ENCODE peak calls at places on chromosome 1, in six cellular contexts. X, Z, H, G, E and J are unnamed samples.

GRCh38 chr1:81808760-81809159 is 8.0 kb downstream of the ADGRL2 start:
- DNase-seq in X (no peak), Z (no peak), E (peak), G (no peak), H (no peak), J (no peak)

GRCh38 chr1:209983953-209984352 is 45.9 kb downstream of the SYT14 start:
- DNase-seq in G (no peak), X (no peak), Z (no peak), E (no peak), H (no peak), J (no peak)

GRCh38 chr1:118914379-118915161 is 73.6 kb downstream of the TBX15 start:
- DNase-seq in G (no peak), E (peak), H (no peak), X (peak), Z (no peak), J (no peak)

GRCh38 chr1:212981025-212981495 is 30.7 kb downstream of the VASH2 start:
- DNase-seq in Z (peak), G (no peak), H (no peak), E (no peak), X (no peak), J (no peak)

GRCh38 chr1:1118011-1118892 is 2.4 kb upstream of the C1orf159 start:
- DNase-seq in E (no peak), H (no peak), G (no peak), Z (no peak), X (no peak), J (no peak)

GRCh38 chr1:6485140-6485936 is 6.1 kb downstream of the PLEKHG5 start:
- DNase-seq in X (no peak), G (no peak), Z (peak), H (no peak), E (no peak), J (no peak)

GRCh38 chr1:170805957-170806662 is 129.2 kb upstream of the MROH9 start:
- DNase-seq in X (no peak), E (no peak), Z (no peak), H (no peak), G (no peak), J (no peak)

GRCh38 chr1:172609528-172609927 is 49.4 kb upstream of the FASLG start:
- DNase-seq in Z (no peak), X (no peak), E (peak), G (no peak), H (no peak), J (no peak)

GRCh38 chr1:112954945-112955677 is 885 bp downstream of the SLC16A1 start:
- DNase-seq in Z (peak), H (peak), G (peak), E (peak), X (no peak), J (peak)

GRCh38 chr1:156677616-156678596 is 699 bp upstream of the NES start:
- DNase-seq in G (peak), E (peak), X (no peak), H (no peak), Z (peak), J (no peak)

GRCh38 chr1:155128469-155128754 is 736 bp downstream of the EFNA1 start:
- DNase-seq in Z (peak), G (no peak), E (no peak), X (no peak), H (no peak), J (no peak)

GRCh38 chr1:162497104-162497722 is 405 bp upstream of the UHMK1 start:
- DNase-seq in Z (no peak), E (no peak), H (no peak), X (peak), G (no peak), J (no peak)

GRCh38 chr1:162500805-162501204 is 3.2 kb downstream of the UHMK1 start:
- DNase-seq in Z (no peak), E (no peak), G (no peak), X (no peak), H (no peak), J (no peak)

GRCh38 chr1:162498442-162498785 is 796 bp downstream of the UHMK1 start:
- DNase-seq in H (no peak), E (no peak), G (no peak), X (no peak), Z (no peak), J (no peak)

GRCh38 chr1:162502077-162502476 is 4.5 kb downstream of the UHMK1 start:
- DNase-seq in E (no peak), G (no peak), Z (no peak), X (no peak), H (no peak), J (no peak)

GRCh38 chr1:162497723-162498441 is at the start of gene UHMK1:
- DNase-seq in H (peak), G (peak), E (peak), Z (peak), X (no peak), J (peak)
- TF ChIP-seq POLR2A in H (peak), G (peak), E (peak), Z (peak), X (peak), J (peak)

DNA sequence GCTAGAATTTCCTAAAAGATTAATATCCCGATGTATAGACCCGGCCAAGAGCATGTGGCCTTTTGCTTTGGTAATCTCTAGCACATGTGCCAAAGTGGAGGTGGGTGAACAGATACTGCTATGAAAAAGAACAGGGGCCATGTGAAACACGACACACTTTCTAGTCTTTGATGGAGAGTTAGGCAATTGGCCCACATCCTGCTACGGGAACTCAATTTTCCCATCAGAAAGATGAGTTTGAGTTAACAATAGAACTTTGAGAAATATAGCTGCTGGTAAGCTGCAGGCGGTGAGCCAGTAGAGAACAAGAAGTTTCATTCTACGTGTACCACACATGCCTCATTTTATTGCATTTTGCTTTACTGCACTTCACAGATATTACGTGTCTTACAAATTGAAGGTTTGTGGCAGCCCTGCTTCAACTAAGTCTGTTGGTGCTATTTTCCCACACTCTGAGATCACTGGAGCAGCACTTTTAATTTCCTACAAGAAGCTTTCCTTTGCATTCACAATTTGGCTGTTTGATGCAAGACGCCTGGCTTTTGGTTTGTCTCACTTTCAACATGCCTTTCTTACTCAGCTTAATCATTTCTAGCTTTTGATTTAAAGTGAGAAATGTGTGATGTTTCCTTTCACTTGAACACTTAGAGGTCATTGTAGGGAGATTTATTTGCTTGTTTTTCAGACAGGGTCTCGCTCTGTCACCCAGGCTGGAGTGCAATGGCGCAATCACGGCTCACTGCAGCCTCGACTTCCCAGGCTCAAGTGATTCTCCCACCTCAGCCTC is 46.3 kb downstream of the HTR6 start:
- DNase-seq in E (no peak), H (no peak), Z (no peak), X (peak), G (no peak), J (no peak)
- TF ChIP-seq TAF1 in E (no peak), H (no peak), Z (no peak), X (no peak), G (no peak), J (no peak)

GRCh38 chr1:175319112-175319911 is 126.7 kb upstream of the KIAA0040 start:
- DNase-seq in H (peak), E (peak), G (peak), Z (peak), X (peak), J (peak)
- TF ChIP-seq POLR2AphosphoS5 in H (no peak), E (no peak), G (no peak), Z (no peak), X (no peak), J (no peak)

DNA sequence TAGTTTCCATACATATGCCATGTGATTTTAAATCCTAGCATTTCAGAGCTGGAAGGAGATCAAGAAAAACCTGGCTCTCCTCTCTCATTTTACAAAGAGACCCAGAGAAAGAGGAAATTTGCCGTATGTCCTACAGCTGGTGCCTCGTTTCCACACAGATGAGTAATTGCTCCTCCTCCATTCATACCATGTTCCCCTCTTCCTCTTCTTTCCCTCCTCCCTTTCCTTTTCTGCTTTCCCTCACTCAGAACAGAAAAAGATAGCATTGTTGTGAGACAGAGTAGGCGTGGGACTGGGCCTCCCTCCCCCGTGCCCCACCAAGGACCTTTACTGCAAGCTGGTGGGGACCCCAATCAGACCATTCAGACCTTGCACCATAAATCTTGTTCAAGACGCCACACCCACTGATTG is 13.7 kb upstream of the SLC44A3 start:
- DNase-seq in E (no peak), G (no peak), H (no peak), Z (no peak), X (no peak), J (no peak)
- TF ChIP-seq POLR2A in E (no peak), G (no peak), H (no peak), Z (no peak), X (no peak), J (no peak)

GRCh38 chr1:200907611-200908097 is 13.0 kb downstream of the INAVA start:
- DNase-seq in H (peak), E (peak), X (peak), G (no peak), Z (no peak), J (no peak)

GRCh38 chr1:200904772-200905171 is 10.1 kb downstream of the INAVA start:
- DNase-seq in G (no peak), H (no peak), X (no peak), Z (no peak), E (no peak), J (no peak)

GRCh38 chr1:200906491-200906890 is 11.8 kb downstream of the INAVA start:
- DNase-seq in X (no peak), Z (no peak), G (no peak), E (no peak), H (no peak), J (no peak)

GRCh38 chr1:200903793-200904192 is 9.1 kb downstream of the INAVA start:
- DNase-seq in X (no peak), G (no peak), Z (no peak), E (no peak), H (no peak), J (no peak)

GRCh38 chr1:200905411-200906052 is 10.8 kb downstream of the INAVA start:
- DNase-seq in X (no peak), G (no peak), H (no peak), E (peak), Z (no peak), J (no peak)
- TF ChIP-seq TAF1 in X (no peak), G (no peak), H (no peak), E (no peak), Z (no peak), J (no peak)

GRCh38 chr1:31715097-31715872 is 11.5 kb upstream of the COL16A1 start:
- DNase-seq in E (peak), Z (peak), G (peak), X (no peak), H (no peak), J (peak)

GRCh38 chr1:31712625-31713024 is 8.8 kb upstream of the COL16A1 start:
- DNase-seq in E (no peak), G (no peak), H (no peak), Z (no peak), X (no peak), J (no peak)

GRCh38 chr1:31712041-31712440 is 8.2 kb upstream of the COL16A1 start:
- DNase-seq in X (no peak), H (no peak), E (no peak), G (no peak), Z (no peak), J (no peak)

GRCh38 chr1:31715873-31716220 is 12.0 kb upstream of the COL16A1 start:
- DNase-seq in E (no peak), Z (no peak), H (no peak), G (no peak), X (no peak), J (no peak)

GRCh38 chr1:31714442-31715096 is 10.8 kb upstream of the COL16A1 start:
- DNase-seq in H (no peak), X (no peak), E (peak), Z (peak), G (peak), J (no peak)
- TF ChIP-seq POLR2AphosphoS5 in H (no peak), X (no peak), E (no peak), Z (no peak), G (no peak), J (no peak)

DNA sequence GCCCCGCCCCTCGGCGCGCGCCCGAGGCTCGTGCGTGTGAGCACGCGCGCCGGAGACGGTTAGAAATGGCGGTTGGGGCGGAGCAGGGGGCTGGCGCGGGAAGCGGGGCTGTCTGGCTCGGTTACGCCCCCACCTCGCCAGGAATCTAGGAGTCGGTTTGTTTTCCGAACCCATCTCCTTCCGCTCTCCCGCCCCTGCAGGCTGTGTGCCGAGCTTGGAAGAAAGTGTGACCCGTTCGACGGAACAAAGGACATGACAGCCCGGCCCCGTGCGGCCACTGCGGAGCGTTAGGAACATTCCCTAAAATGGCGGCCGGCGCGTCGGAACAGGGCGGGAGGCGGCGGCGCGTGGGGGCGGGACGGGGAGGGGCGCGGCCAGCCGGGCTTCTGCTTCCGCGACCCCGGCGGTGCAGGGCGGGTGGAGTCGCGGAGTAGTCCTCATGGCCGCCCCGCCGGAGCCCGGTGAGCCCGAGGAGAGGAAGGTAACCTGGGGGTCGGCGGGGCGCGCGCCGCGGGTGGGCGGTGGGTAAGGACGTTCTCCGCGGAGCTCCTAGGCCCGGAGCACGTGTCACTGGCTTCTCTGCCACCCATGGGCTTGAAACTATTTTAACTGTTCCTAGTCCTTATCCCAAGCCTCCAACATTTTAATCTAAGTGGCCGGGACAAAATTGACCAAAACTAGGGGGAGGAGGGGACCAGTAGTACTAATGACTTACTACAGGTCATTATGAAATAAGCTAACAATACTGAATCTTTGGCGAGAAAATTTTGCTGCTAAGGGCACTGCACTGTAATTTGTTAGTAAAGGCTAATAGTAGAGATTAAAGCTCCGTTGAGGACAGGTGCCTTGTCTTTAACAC is at the start of gene COX20:
- DNase-seq in G (peak), E (peak), Z (peak), X (peak), H (peak), J (peak)
- TF ChIP-seq POLR2A in G (peak), E (peak), Z (peak), X (peak), H (peak), J (peak)

GRCh38 chr1:221949996-221950395 is 208.1 kb upstream of the DUSP10 start:
- DNase-seq in Z (no peak), H (no peak), G (no peak), X (no peak), E (no peak), J (no peak)

GRCh38 chr1:221948459-221948858 is 206.6 kb upstream of the DUSP10 start:
- DNase-seq in E (no peak), X (no peak), G (no peak), Z (no peak), H (no peak), J (no peak)

GRCh38 chr1:221946768-221947167 is 204.9 kb upstream of the DUSP10 start:
- DNase-seq in X (no peak), E (no peak), H (no peak), Z (no peak), G (no peak), J (no peak)

GRCh38 chr1:221945669-221946068 is 203.8 kb upstream of the DUSP10 start:
- DNase-seq in G (no peak), X (no peak), E (no peak), H (no peak), Z (no peak), J (no peak)

GRCh38 chr1:221947731-221948130 is 205.8 kb upstream of the DUSP10 start:
- DNase-seq in H (no peak), E (peak), G (peak), Z (no peak), X (no peak), J (no peak)
- TF ChIP-seq TAF1 in H (no peak), E (no peak), G (no peak), Z (no peak), X (no peak), J (no peak)